ENCODE peak calls at places on chromosomes 11 and 22, in four cellular contexts. K is NCI-H2171 treated with DMSO at 0.1 percent for 48 hours, V is endodermal cell, S is K562. O is an unnamed sample.

GRCh38 chr11:1877211-1878133 is 14.2 kb downstream of the PRR33 start:
- DNase-seq in S (no peak), V (no peak), K (no peak), O (no peak)

GRCh38 chr11:75308986-75309385 is 42.5 kb downstream of the ARRB1 start:
- DNase-seq in V (no peak), S (no peak), K (no peak), O (no peak)

GRCh38 chr11:75535039-75535563 is 9.4 kb upstream of the GDPD5 start:
- DNase-seq in S (peak; percentile 50), K (no peak), V (no peak), O (no peak)

GRCh38 chr22:42655693-42656092 is 6.5 kb upstream of the CYB5R3 start:
- DNase-seq in S (no peak), V (peak; percentile 50), K (peak; percentile 99), O (no peak)

GRCh38 chr11:47538741-47539575 is 14.0 kb downstream of the CELF1 start:
- DNase-seq in V (no peak), K (no peak), S (no peak), O (no peak)

GRCh38 chr22:44578115-44578457 is 80.1 kb upstream of the RTL6 start:
- DNase-seq in S (no peak), K (peak; percentile 12), V (no peak), O (no peak)

GRCh38 chr11:6481924-6482275 is 599 bp downstream of the TIMM10B start:
- DNase-seq in S (no peak), K (no peak), V (peak; percentile 57), O (no peak)

GRCh38 chr22:19292262-19293230 is 1.0 kb upstream of the CLTCL1 start:
- DNase-seq in S (peak; percentile 26), V (peak; percentile 52), K (peak; percentile 14), O (no peak)

GRCh38 chr11:70301191-70301590 is 30.7 kb downstream of the PPFIA1 start:
- DNase-seq in S (no peak), K (no peak), V (no peak), O (no peak)

GRCh38 chr11:47234669-47235075 is 13.9 kb downstream of the ACP2 start:
- DNase-seq in S (no peak), V (no peak), K (no peak), O (no peak)

GRCh38 chr11:27894552-27894951 is 194.3 kb upstream of the BDNF start:
- DNase-seq in S (no peak), V (no peak), K (no peak), O (no peak)

GRCh38 chr11:120807414-120808150 is 216.3 kb upstream of the TBCEL start:
- DNase-seq in V (peak; percentile 70), S (no peak), K (no peak), O (no peak)

GRCh38 chr11:20672575-20672974 is 3.2 kb downstream of the NELL1 start:
- DNase-seq in K (peak; percentile 1), V (no peak), S (peak; percentile 27), O (no peak)

GRCh38 chr11:12433571-12434061 is 56.2 kb downstream of the PARVA start:
- DNase-seq in K (peak; percentile 63), S (no peak), V (peak; percentile 26), O (no peak)

GRCh38 chr11:34468209-34468841 is 29.6 kb downstream of the CAT start:
- DNase-seq in S (peak; percentile 50), V (peak; percentile 80), K (peak; percentile 23), O (no peak)

GRCh38 chr11:44955019-44955738 is 4.5 kb upstream of the TP53I11 start:
- DNase-seq in K (peak; percentile 16), V (no peak), S (peak; percentile 60), O (peak; percentile 81)

GRCh38 chr11:128776434-128777284 is 82.8 kb downstream of the FLI1 start:
- DNase-seq in V (peak; percentile 92), K (no peak), S (peak; percentile 56), O (peak; percentile 68)

GRCh38 chr11:127345819-127346459 is 345.4 kb upstream of the KIRREL3 start:
- DNase-seq in V (peak; percentile 76), S (peak; percentile 20), K (peak; percentile 38), O (no peak)

GRCh38 chr11:75320643-75321042 is 30.8 kb downstream of the ARRB1 start:
- DNase-seq in K (no peak), S (no peak), V (peak; percentile 48), O (no peak)

GRCh38 chr11:77174559-77174958 is 46.5 kb downstream of the MYO7A start:
- DNase-seq in V (peak; percentile 63), S (no peak), K (no peak), O (no peak)

GRCh38 chr11:33585564-33585963 is 115.1 kb downstream of the C11orf91 start:
- DNase-seq in S (no peak), V (no peak), K (no peak), O (no peak)

O was measured in right atrium auricular region.